ENCODE peak calls at places on chromosomes 11 and 22, in nine cellular contexts. K is osteoblast, N is dorsolateral prefrontal cortex, O is left lung, Y is cardiac muscle cell, W is mucosa of descending colon, G is heart right ventricle, D is choroid plexus epithelial cell, B is neural progenitor cell. V is an unnamed sample.

GRCh38 chr11:96001037-96001436 is 77.1 kb upstream of the MTMR2 start:
- DNase-seq in K (peak), N (no peak), O (no peak), Y (peak), W (peak), G (peak), D (peak), B (no peak), V (peak)

GRCh38 chr11:133946541-133947297 is 10.0 kb downstream of the IGSF9B start:
- DNase-seq in K (no peak), N (no peak), O (peak), Y (no peak), W (no peak), G (peak), D (no peak), B (peak), V (no peak)

GRCh38 chr11:104043678-104044239 is 7.3 kb downstream of the DDI1 start:
- DNase-seq in K (no peak), N (no peak), O (no peak), Y (peak), W (no peak), G (no peak), D (peak), B (no peak), V (no peak)

GRCh38 chr22:46068176-46068907 is 82.0 kb upstream of the PPARA start:
- DNase-seq in K (no peak), N (no peak), O (no peak), Y (no peak), W (no peak), G (no peak), D (no peak), B (no peak), V (no peak)

GRCh38 chr22:44890416-44891292 is 119.2 kb downstream of the PHF21B start:
- DNase-seq in K (peak), N (no peak), O (no peak), Y (no peak), W (no peak), G (no peak), D (no peak), B (no peak), V (no peak)

GRCh38 chr11:61917357-61918109 is at the start of gene RAB3IL1:
- DNase-seq in K (peak), N (no peak), O (peak), Y (peak), W (peak), G (peak), D (no peak), B (peak), V (no peak)

GRCh38 chr22:41940853-41941765 is 5.8 kb downstream of the CENPM start:
- DNase-seq in K (peak), N (peak), O (peak), Y (peak), W (peak), G (peak), D (peak), B (peak), V (peak)

GRCh38 chr11:27938011-27938410 is 169.9 kb downstream of the KIF18A start:
- DNase-seq in K (no peak), N (no peak), O (no peak), Y (peak), W (no peak), G (no peak), D (peak), B (no peak), V (no peak)

GRCh38 chr11:8263109-8263768 is 439 bp downstream of the LMO1 start:
- DNase-seq in K (peak), N (no peak), O (peak), Y (no peak), W (no peak), G (no peak), D (peak), B (peak), V (peak)

GRCh38 chr11:61695917-61696316 is 15.7 kb downstream of the DAGLA start:
- DNase-seq in K (peak), N (peak), O (peak), Y (peak), W (peak), G (peak), D (peak), B (no peak), V (peak)

GRCh38 chr11:68266936-68267880 is 4.6 kb downstream of the C11orf24 start:
- DNase-seq in K (peak), N (no peak), O (no peak), Y (peak), W (no peak), G (no peak), D (peak), B (no peak), V (no peak)

GRCh38 chr11:34840736-34841386 is 75.3 kb downstream of the APIP start:
- DNase-seq in K (no peak), N (no peak), O (no peak), Y (peak), W (peak), G (no peak), D (peak), B (peak), V (peak)

GRCh38 chr11:101686514-101686913 is 102.7 kb upstream of the TRPC6 start:
- DNase-seq in K (peak), N (no peak), O (no peak), Y (peak), W (no peak), G (no peak), D (peak), B (no peak), V (peak)

GRCh38 chr11:85530596-85530995 is 96.5 kb downstream of the DLG2 start:
- DNase-seq in K (no peak), N (no peak), O (no peak), Y (no peak), W (no peak), G (no peak), D (peak), B (no peak), V (no peak)

GRCh38 chr11:34052608-34053160 is 1.2 kb downstream of the CAPRIN1 start:
- DNase-seq in K (peak), N (no peak), O (no peak), Y (no peak), W (peak), G (no peak), D (no peak), B (peak), V (peak)

GRCh38 chr11:47905358-47906059 is 57.4 kb upstream of the NUP160 start:
- DNase-seq in K (peak), N (no peak), O (no peak), Y (peak), W (no peak), G (no peak), D (peak), B (no peak), V (peak)

GRCh38 chr11:132427611-132428010 is 1057.2 kb downstream of the NTM start:
- DNase-seq in K (peak), N (no peak), O (no peak), Y (peak), W (no peak), G (no peak), D (peak), B (no peak), V (peak)

GRCh38 chr22:20021196-20022181 is 579 bp downstream of the TANGO2 start:
- DNase-seq in K (peak), N (peak), O (peak), Y (peak), W (peak), G (peak), D (no peak), B (peak), V (peak)

GRCh38 chr11:61297741-61298140 is 2.6 kb upstream of the VWCE start:
- DNase-seq in K (peak), N (no peak), O (no peak), Y (peak), W (no peak), G (no peak), D (peak), B (no peak), V (peak)

GRCh38 chr22:32475428-32476010 is 908 bp downstream of the FBXO7 start:
- DNase-seq in K (no peak), N (peak), O (peak), Y (peak), W (peak), G (peak), D (peak), B (peak), V (peak)

GRCh38 chr22:24427500-24428164 is at the start of gene ADORA2A:
- DNase-seq in K (peak), N (no peak), O (peak), Y (no peak), W (peak), G (peak), D (no peak), B (no peak), V (no peak)

GRCh38 chr11:76782526-76783293 is 446 bp upstream of the TSKU start:
- DNase-seq in K (peak), N (peak), O (peak), Y (peak), W (peak), G (peak), D (peak), B (peak), V (peak)

GRCh38 chr11:71530602-71531001 is 3.5 kb downstream of the KRTAP5-7 start:
- DNase-seq in K (no peak), N (no peak), O (no peak), Y (no peak), W (no peak), G (no peak), D (no peak), B (no peak), V (no peak)

GRCh38 chr11:17008099-17008498 is 6.1 kb downstream of the PLEKHA7 start:
- DNase-seq in K (no peak), N (no peak), O (no peak), Y (no peak), W (no peak), G (no peak), D (no peak), B (no peak), V (no peak)

GRCh38 chr22:33000342-33001280 is 57.6 kb downstream of the SYN3 start:
- DNase-seq in K (peak), N (peak), O (peak), Y (peak), W (peak), G (peak), D (peak), B (peak), V (peak)

GRCh38 chr11:42205518-42205917 is 746.1 kb upstream of the LRRC4C start:
- DNase-seq in K (no peak), N (no peak), O (no peak), Y (no peak), W (no peak), G (no peak), D (no peak), B (no peak), V (no peak)

GRCh38 chr22:32644252-32645100 is 157.0 kb upstream of the TIMP3 start:
- DNase-seq in K (no peak), N (no peak), O (no peak), Y (peak), W (peak), G (peak), D (peak), B (no peak), V (peak)

GRCh38 chr11:59197990-59198389 is 14.7 kb downstream of the MPEG1 start:
- DNase-seq in K (peak), N (peak), O (peak), Y (peak), W (no peak), G (peak), D (peak), B (no peak), V (peak)

GRCh38 chr11:13320688-13321087 is 43.1 kb downstream of the BMAL1 start:
- DNase-seq in K (no peak), N (no peak), O (no peak), Y (no peak), W (no peak), G (no peak), D (no peak), B (no peak), V (no peak)

GRCh38 chr11:33730716-33731115 is 5.5 kb downstream of the CD59 start:
- DNase-seq in K (no peak), N (no peak), O (no peak), Y (no peak), W (no peak), G (no peak), D (no peak), B (no peak), V (no peak)

GRCh38 chr11:103035656-103036434 is 56.1 kb downstream of the DCUN1D5 start:
- DNase-seq in K (peak), N (no peak), O (no peak), Y (peak), W (peak), G (no peak), D (peak), B (peak), V (peak)

GRCh38 chr11:61912530-61912898 is 4.9 kb downstream of the RAB3IL1 start:
- DNase-seq in K (no peak), N (no peak), O (peak), Y (no peak), W (no peak), G (no peak), D (no peak), B (no peak), V (no peak)

GRCh38 chr11:64727131-64727530 is 4.1 kb upstream of the NRXN2 start:
- DNase-seq in K (peak), N (no peak), O (no peak), Y (no peak), W (no peak), G (no peak), D (no peak), B (no peak), V (no peak)

GRCh38 chr11:472272-472671 is 22.2 kb downstream of the PTDSS2 start:
- DNase-seq in K (no peak), N (no peak), O (peak), Y (no peak), W (no peak), G (no peak), D (no peak), B (no peak), V (no peak)

GRCh38 chr11:123063396-123064267 is 1.7 kb upstream of the HSPA8 start:
- DNase-seq in K (peak), N (no peak), O (no peak), Y (peak), W (peak), G (no peak), D (peak), B (no peak), V (peak)

GRCh38 chr11:8809185-8809584 is 101.8 kb upstream of the AKIP1 start:
- DNase-seq in K (no peak), N (no peak), O (no peak), Y (no peak), W (no peak), G (no peak), D (peak), B (no peak), V (no peak)

DNA sequence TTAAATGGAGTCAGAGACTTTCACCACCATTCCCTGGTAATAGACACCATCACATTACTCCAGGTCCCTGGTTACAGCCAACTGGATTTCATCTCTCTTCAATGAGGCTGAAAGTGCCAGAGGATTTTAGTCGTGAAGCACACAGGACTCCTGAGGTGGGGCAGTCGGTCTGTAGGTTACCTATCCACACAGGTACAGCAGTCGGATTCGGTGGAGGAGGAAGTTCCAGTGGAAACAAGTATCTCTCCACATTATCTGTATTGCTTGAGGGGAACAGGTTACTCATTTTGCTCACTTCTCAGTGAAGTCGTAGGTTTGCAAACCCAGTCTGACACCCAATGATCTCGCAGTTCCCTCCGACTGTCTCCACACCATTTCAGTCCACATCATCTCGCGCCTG is 82.3 kb upstream of the TMEM45B start:
- DNase-seq in K (no peak), N (no peak), O (no peak), Y (no peak), W (no peak), G (no peak), D (no peak), B (no peak), V (no peak)
- TF ChIP-seq CTCF in K (no peak), N (no peak), O (no peak), Y (no peak), W (no peak), G (no peak), D (no peak), B (no peak), V (no peak)

GRCh38 chr11:57779275-57779674 is 17.7 kb downstream of the CTNND1 start:
- DNase-seq in K (no peak), N (no peak), O (no peak), Y (peak), W (no peak), G (no peak), D (peak), B (peak), V (peak)

GRCh38 chr11:57776577-57776976 is 15.0 kb downstream of the CTNND1 start:
- DNase-seq in K (no peak), N (no peak), O (no peak), Y (no peak), W (no peak), G (no peak), D (no peak), B (no peak), V (peak)

GRCh38 chr11:57778318-57779037 is 16.9 kb downstream of the CTNND1 start:
- DNase-seq in K (peak), N (peak), O (no peak), Y (peak), W (peak), G (peak), D (peak), B (peak), V (peak)

GRCh38 chr11:57776101-57776511 is 14.5 kb downstream of the CTNND1 start:
- DNase-seq in K (no peak), N (no peak), O (no peak), Y (peak), W (no peak), G (no peak), D (peak), B (peak), V (no peak)

DNA sequence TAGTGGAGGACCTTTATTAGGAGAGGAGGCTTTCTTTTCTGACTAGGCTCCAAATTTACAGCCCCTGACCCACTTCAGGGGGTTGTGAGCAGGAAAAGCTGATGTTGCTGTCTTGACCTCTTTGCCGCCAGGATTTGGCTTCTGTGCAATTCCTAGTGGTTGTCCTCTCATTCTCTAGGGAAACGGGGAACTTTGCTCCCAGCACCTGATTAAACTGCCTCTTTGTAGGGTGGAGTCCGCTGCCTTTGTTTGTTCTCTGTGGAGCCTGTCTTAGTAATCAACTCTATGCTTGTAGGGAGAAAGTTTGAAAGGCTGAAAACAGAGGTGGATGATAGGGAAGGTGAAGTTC is 16.3 kb downstream of the CTNND1 start:
- DNase-seq in K (no peak), N (no peak), O (no peak), Y (peak), W (peak), G (no peak), D (peak), B (peak), V (peak)
- H3K4me3 ChIP-seq in K (peak), N (peak), O (no peak), Y (peak), W (peak), G (peak), D (peak), B (peak), V (peak)

DNA sequence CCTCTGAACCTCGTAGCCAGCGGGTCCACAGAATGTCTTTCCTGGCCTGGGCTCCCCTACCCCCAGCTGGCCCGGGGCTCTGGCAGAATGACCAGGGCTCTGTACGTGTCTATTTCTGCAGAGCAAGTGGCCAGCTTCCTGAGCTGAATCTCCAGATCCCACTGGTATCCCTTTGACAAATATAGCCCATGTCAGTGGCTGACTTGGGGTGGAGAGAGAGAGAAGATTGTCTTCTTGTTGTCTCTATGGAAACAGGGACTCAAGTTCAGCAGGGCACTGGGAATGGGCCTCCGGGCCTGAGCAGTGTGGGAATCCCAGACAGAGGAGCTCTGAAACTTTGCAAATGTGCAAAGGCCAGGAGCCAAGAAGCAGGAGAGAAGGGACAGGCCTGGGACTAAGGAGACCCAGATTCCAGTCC is 33.9 kb downstream of the ANO1 start:
- DNase-seq in K (no peak), N (no peak), O (peak), Y (peak), W (no peak), G (peak), D (no peak), B (no peak), V (no peak)
- TF ChIP-seq CTCF in K (no peak), N (no peak), O (no peak), Y (no peak), W (no peak), G (no peak), D (no peak), B (no peak), V (no peak)

DNA sequence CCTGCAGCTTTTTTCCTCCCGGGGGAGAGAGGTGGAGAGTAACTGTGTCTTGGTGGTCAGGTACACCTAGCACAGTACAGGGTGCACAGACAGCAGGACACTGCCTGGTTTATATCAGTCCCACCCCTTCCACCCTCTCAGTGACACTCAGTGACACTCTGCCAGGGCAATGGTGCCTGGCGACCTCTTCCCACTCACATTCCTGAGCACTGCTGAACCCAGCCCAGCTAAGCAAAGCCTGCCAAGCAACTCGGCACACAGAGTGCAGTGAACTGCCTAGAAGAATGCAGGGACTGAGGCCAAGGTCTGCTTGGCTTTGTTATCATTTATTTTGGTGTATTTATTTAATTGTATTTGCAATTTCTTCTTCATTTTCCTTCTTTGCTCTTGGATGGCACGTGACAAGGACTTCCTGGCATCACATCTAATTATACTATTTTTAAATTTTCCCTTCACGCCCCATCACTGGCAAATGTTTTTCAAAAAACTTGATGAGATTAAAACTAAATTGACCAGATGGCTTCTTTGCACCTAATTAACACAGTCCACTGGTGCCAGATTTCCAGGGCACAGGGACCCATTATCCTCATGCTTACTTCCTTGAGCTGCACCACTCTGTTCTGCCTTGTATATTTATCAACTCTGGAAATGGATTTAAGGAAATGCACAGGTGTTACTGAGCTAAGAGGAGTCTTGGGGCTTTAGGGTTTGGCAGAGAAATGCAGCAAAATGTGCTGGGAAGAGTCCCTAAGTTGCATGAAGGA is 205.6 kb downstream of the ADAMTS15 start:
- DNase-seq in K (no peak), N (no peak), O (peak), Y (peak), W (peak), G (peak), D (peak), B (no peak), V (no peak)
- H3K4me3 ChIP-seq in K (no peak), N (no peak), O (no peak), Y (no peak), W (no peak), G (no peak), D (no peak), B (no peak), V (no peak)

GRCh38 chr11:111762981-111763643 is 3.1 kb downstream of the PPP2R1B start:
- DNase-seq in K (peak), N (no peak), O (no peak), Y (peak), W (no peak), G (no peak), D (peak), B (peak), V (no peak)
- TF ChIP-seq CTCF in K (peak), N (peak), O (no peak), Y (peak), W (no peak), G (no peak), D (peak), B (peak), V (peak)

GRCh38 chr11:119724956-119725355 is 4.0 kb downstream of the NECTIN1 start:
- DNase-seq in K (no peak), N (no peak), O (no peak), Y (no peak), W (no peak), G (no peak), D (no peak), B (no peak), V (no peak)
- H3K4me3 ChIP-seq in K (no peak), N (peak), O (no peak), Y (no peak), W (no peak), G (no peak), D (no peak), B (peak), V (peak)